ENCODE peak calls at places on chromosomes 12 and 14, in seven cellular contexts. One of them, this sample, is unnamed.

GRCh38 chr14:69043007-69043444 is 63.9 kb upstream of the ACTN1 start:
- DNase-seq in GM23248: no peak
- DNase-seq in GM12865: no peak
- DNase-seq in HuH-7.5: no peak
- DNase-seq in WTC11: no peak
- DNase-seq in tibial artery: peak; percentile 93
- DNase-seq in iris pigment epithelial cell: no peak
- DNase-seq in this sample: no peak

GRCh38 chr12:53213348-53213747 is 6.3 kb upstream of the ITGB7 start:
- DNase-seq in GM12865: peak; percentile 88
- DNase-seq in GM23248: peak; percentile 83
- DNase-seq in HuH-7.5: peak; percentile 96
- DNase-seq in WTC11: peak; percentile 93
- DNase-seq in iris pigment epithelial cell: peak; percentile 70
- DNase-seq in tibial artery: peak; percentile 87
- DNase-seq in this sample: peak; percentile 81

GRCh38 chr14:88225721-88226120 is 97.3 kb downstream of the KCNK10 start:
- DNase-seq in GM12865: no peak
- DNase-seq in HuH-7.5: no peak
- DNase-seq in tibial artery: no peak
- DNase-seq in GM23248: no peak
- DNase-seq in WTC11: no peak
- DNase-seq in iris pigment epithelial cell: no peak
- DNase-seq in this sample: no peak

GRCh38 chr14:22549304-22549962 is 39.6 kb downstream of the DAD1 start:
- DNase-seq in tibial artery: no peak
- DNase-seq in GM12865: peak; percentile 35
- DNase-seq in GM23248: no peak
- DNase-seq in HuH-7.5: no peak
- DNase-seq in iris pigment epithelial cell: no peak
- DNase-seq in WTC11: no peak
- DNase-seq in this sample: no peak

GRCh38 chr12:6769003-6769389 is 2.8 kb downstream of the PTMS start:
- DNase-seq in tibial artery: peak; percentile 78
- DNase-seq in GM12865: no peak
- DNase-seq in GM23248: peak; percentile 36
- DNase-seq in HuH-7.5: peak; percentile 56
- DNase-seq in iris pigment epithelial cell: peak; percentile 59
- DNase-seq in WTC11: peak; percentile 80
- DNase-seq in this sample: no peak

GRCh38 chr12:58607805-58608204 is 312.5 kb downstream of the LRIG3 start:
- DNase-seq in WTC11: no peak
- DNase-seq in tibial artery: no peak
- DNase-seq in HuH-7.5: no peak
- DNase-seq in GM23248: no peak
- DNase-seq in iris pigment epithelial cell: no peak
- DNase-seq in GM12865: no peak
- DNase-seq in this sample: no peak

GRCh38 chr12:75011120-75011519 is 198.5 kb downstream of the KCNC2 start:
- DNase-seq in WTC11: no peak
- DNase-seq in GM23248: no peak
- DNase-seq in iris pigment epithelial cell: no peak
- DNase-seq in tibial artery: no peak
- DNase-seq in GM12865: no peak
- DNase-seq in HuH-7.5: no peak
- DNase-seq in this sample: no peak

GRCh38 chr14:74706101-74706500 is 6.8 kb downstream of the AREL1 start:
- DNase-seq in WTC11: no peak
- DNase-seq in iris pigment epithelial cell: no peak
- DNase-seq in HuH-7.5: no peak
- DNase-seq in tibial artery: no peak
- DNase-seq in GM12865: no peak
- DNase-seq in GM23248: no peak
- DNase-seq in this sample: no peak

GRCh38 chr12:53603804-53604203 is 22.4 kb downstream of the ATF7 start:
- DNase-seq in WTC11: no peak
- DNase-seq in HuH-7.5: no peak
- DNase-seq in GM12865: no peak
- DNase-seq in tibial artery: no peak
- DNase-seq in iris pigment epithelial cell: no peak
- DNase-seq in GM23248: no peak
- DNase-seq in this sample: no peak

GRCh38 chr12:45730842-45731336 is 1.4 kb downstream of the ARID2 start:
- DNase-seq in WTC11: no peak
- DNase-seq in tibial artery: no peak
- DNase-seq in iris pigment epithelial cell: peak; percentile 50
- DNase-seq in HuH-7.5: peak; percentile 37
- DNase-seq in GM23248: peak; percentile 52
- DNase-seq in GM12865: peak; percentile 59
- DNase-seq in this sample: no peak

GRCh38 chr14:101351769-101352168 is 209.5 kb upstream of the DIO3 start:
- DNase-seq in GM23248: no peak
- DNase-seq in tibial artery: no peak
- DNase-seq in WTC11: no peak
- DNase-seq in GM12865: no peak
- DNase-seq in HuH-7.5: no peak
- DNase-seq in iris pigment epithelial cell: no peak
- DNase-seq in this sample: no peak

GRCh38 chr12:92619730-92620684 is 82.8 kb upstream of the PLEKHG7 start:
- DNase-seq in HuH-7.5: no peak
- DNase-seq in WTC11: no peak
- DNase-seq in tibial artery: no peak
- DNase-seq in GM12865: no peak
- DNase-seq in GM23248: peak; percentile 37
- DNase-seq in iris pigment epithelial cell: no peak
- DNase-seq in this sample: no peak

GRCh38 chr12:49553512-49554088 is 14.3 kb downstream of the MCRS1 start:
- DNase-seq in iris pigment epithelial cell: peak; percentile 28
- DNase-seq in GM12865: peak; percentile 48
- DNase-seq in WTC11: no peak
- DNase-seq in HuH-7.5: no peak
- DNase-seq in tibial artery: no peak
- DNase-seq in GM23248: peak; percentile 33
- DNase-seq in this sample: peak; percentile 61

GRCh38 chr12:20376984-20377383 is 8.6 kb downstream of the PDE3A start:
- DNase-seq in GM23248: peak; percentile 42
- DNase-seq in HuH-7.5: no peak
- DNase-seq in tibial artery: no peak
- DNase-seq in GM12865: peak; percentile 17
- DNase-seq in iris pigment epithelial cell: peak; percentile 48
- DNase-seq in WTC11: no peak
- DNase-seq in this sample: no peak

GRCh38 chr12:24991209-24992049 is 42.5 kb upstream of the BCAT1 start:
- DNase-seq in iris pigment epithelial cell: peak; percentile 67
- DNase-seq in WTC11: no peak
- DNase-seq in GM23248: peak; percentile 72
- DNase-seq in tibial artery: no peak
- DNase-seq in GM12865: peak; percentile 82
- DNase-seq in HuH-7.5: peak; percentile 34
- DNase-seq in this sample: peak; percentile 47

This sample was measured in K562.